ENCODE peak calls at places on chromosomes 7 and 10, in eight cellular contexts. M, J, F, N, H, X, V and S are unnamed samples.

GRCh38 chr10:75818552-75818951 is 387.1 kb downstream of the LRMDA start:
- DNase-seq in M (no peak), J (no peak), F (no peak), N (no peak), H (no peak), X (no peak), V (no peak), S (no peak)

GRCh38 chr10:7507887-7508726 is 97.3 kb upstream of the SFMBT2 start:
- DNase-seq in M (no peak), J (no peak), F (peak; percentile 82), N (no peak), H (no peak), X (no peak), V (no peak), S (no peak)

GRCh38 chr7:32496052-32496813 is 944 bp downstream of the AVL9 start:
- DNase-seq in M (peak; percentile 37), J (no peak), F (no peak), N (no peak), H (no peak), X (no peak), V (no peak), S (no peak)

GRCh38 chr7:20407585-20408466 is 77.1 kb downstream of the ITGB8 start:
- DNase-seq in M (peak; percentile 76), J (peak; percentile 22), F (no peak), N (no peak), H (no peak), X (no peak), V (no peak), S (no peak)

GRCh38 chr7:27198138-27198841 is 1.6 kb downstream of the HOXA13 start:
- DNase-seq in M (no peak), J (no peak), F (no peak), N (peak; percentile 66), H (no peak), X (no peak), V (no peak), S (no peak)

GRCh38 chr10:32189400-32190084 is 133.3 kb upstream of the KIF5B start:
- DNase-seq in M (no peak), J (no peak), F (no peak), N (no peak), H (no peak), X (no peak), V (no peak), S (no peak)

GRCh38 chr10:3363316-3364070 is 190.9 kb upstream of the PITRM1 start:
- DNase-seq in M (no peak), J (no peak), F (no peak), N (no peak), H (no peak), X (no peak), V (no peak), S (no peak)

GRCh38 chr7:127976056-127976455 is 55.2 kb downstream of the LRRC4 start:
- DNase-seq in M (no peak), J (no peak), F (no peak), N (no peak), H (no peak), X (no peak), V (no peak), S (no peak)

GRCh38 chr7:82530361-82530760 is 86.8 kb upstream of the CACNA2D1 start:
- DNase-seq in M (no peak), J (no peak), F (no peak), N (no peak), H (no peak), X (no peak), V (no peak), S (peak; percentile 41)

GRCh38 chr10:28060031-28060607 is 61.2 kb upstream of the ODAD2 start:
- DNase-seq in M (no peak), J (no peak), F (no peak), N (no peak), H (no peak), X (no peak), V (no peak), S (no peak)

GRCh38 chr10:5196613-5197234 is at the start of gene AKR1C4:
- DNase-seq in M (no peak), J (no peak), F (no peak), N (no peak), H (no peak), X (no peak), V (no peak), S (no peak)
- TF ChIP-seq CTCF in M (no peak), J (no peak), F (no peak), N (no peak), H (no peak), X (no peak), V (no peak), S (no peak)

GRCh38 chr10:24418532-24418931 is 209.6 kb downstream of the KIAA1217 start:
- DNase-seq in M (no peak), J (no peak), F (no peak), N (no peak), H (no peak), X (no peak), V (no peak), S (no peak)
- TF ChIP-seq CTCF in M (peak; percentile 21), J (peak; percentile 20), F (no peak), N (no peak), H (no peak), X (no peak), V (no peak), S (peak; percentile 36)

GRCh38 chr7:47496064-47496665 is 85.7 kb downstream of the TNS3 start:
- DNase-seq in M (no peak), J (no peak), F (no peak), N (no peak), H (no peak), X (no peak), V (no peak), S (no peak)
- TF ChIP-seq CTCF in M (no peak), J (no peak), F (no peak), N (no peak), H (no peak), X (no peak), V (no peak), S (no peak)

DNA sequence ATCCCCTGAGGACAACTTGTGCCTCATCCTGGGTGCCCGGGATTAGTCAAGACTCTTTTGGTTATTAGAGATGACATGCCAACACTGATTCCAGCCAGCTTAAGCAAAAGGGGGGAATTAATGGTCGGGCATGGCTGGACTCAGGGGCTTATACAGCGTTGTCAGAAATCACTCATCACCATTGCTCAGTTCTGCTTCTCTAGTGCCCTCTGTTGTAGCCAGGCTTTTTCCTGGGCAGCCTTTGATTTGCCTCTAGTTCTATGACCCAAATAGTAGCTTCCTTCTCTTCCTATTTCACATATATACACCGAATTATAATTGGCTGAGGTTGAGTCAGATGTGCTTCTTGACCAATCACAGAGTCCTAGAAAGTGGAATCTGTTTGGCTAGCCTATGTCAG is 192.0 kb upstream of the HABP2 start:
- DNase-seq in M (no peak), J (no peak), F (no peak), N (no peak), H (no peak), X (no peak), V (no peak), S (no peak)
- TF ChIP-seq CTCF in M (no peak), J (no peak), F (no peak), N (no peak), H (no peak), X (no peak), V (no peak), S (no peak)

DNA sequence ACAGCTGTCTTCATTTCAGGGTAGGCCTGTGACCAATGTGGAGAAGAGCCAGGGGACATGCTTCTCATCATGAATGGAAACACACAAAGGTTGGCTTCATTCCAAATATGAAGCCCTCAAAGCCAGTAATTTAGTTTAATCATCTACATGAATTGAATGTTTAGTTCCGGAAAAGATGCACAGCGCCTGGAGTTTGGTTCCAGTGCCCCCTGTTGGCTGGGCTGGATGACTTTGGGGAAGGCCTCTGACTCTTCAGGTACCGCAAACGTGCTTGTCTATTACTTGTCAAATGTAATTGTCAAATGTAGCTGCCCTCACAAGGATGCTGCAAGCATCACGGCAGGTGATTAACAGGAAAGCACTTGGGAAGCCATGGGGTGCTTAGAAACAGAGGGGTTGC is 130.7 kb downstream of the ADRA2A start:
- DNase-seq in M (no peak), J (no peak), F (no peak), N (no peak), H (no peak), X (no peak), V (no peak), S (no peak)
- TF ChIP-seq CTCF in M (no peak), J (no peak), F (no peak), N (no peak), H (no peak), X (no peak), V (no peak), S (peak; percentile 13)

GRCh38 chr10:89414879-89415821 is 782 bp downstream of the IFIT5 start:
- DNase-seq in M (peak; percentile 52), J (no peak), F (peak; percentile 90), N (peak; percentile 85), H (peak; percentile 56), X (no peak), V (peak; percentile 50), S (no peak)

GRCh38 chr10:89414146-89414878 is at the start of gene IFIT5:
- DNase-seq in M (peak; percentile 71), J (no peak), F (peak; percentile 93), N (peak; percentile 87), H (peak; percentile 81), X (no peak), V (peak; percentile 83), S (peak; percentile 54)

GRCh38 chr10:89421018-89421476 is 6.7 kb downstream of the IFIT5 start:
- DNase-seq in M (no peak), J (no peak), F (no peak), N (no peak), H (no peak), X (no peak), V (no peak), S (no peak)

GRCh38 chr10:89416465-89416864 is 2.1 kb downstream of the IFIT5 start:
- DNase-seq in M (no peak), J (no peak), F (no peak), N (no peak), H (no peak), X (no peak), V (no peak), S (no peak)

GRCh38 chr10:89419548-89419947 is 5.2 kb downstream of the IFIT5 start:
- DNase-seq in M (no peak), J (no peak), F (no peak), N (no peak), H (peak; percentile 16), X (no peak), V (no peak), S (no peak)
- TF ChIP-seq CTCF in M (no peak), J (peak; percentile 52), F (peak; percentile 58), N (no peak), H (peak; percentile 18), X (peak; percentile 34), V (peak; percentile 33), S (peak; percentile 26)